ENCODE peak calls at places on chromosome 18, in seven cellular contexts. Q is DND-41; J is body of pancreas; W is right lobe of liver; V is IMR-90; O is CD8-positive, alpha-beta T cell; S is HepG2. Y is an unnamed sample.
A peak's percentile ranks its signal among the peaks of the same experiment; 100 is the strongest.

GRCh38 chr18:51275712-51276473 is 78.4 kb upstream of the MEX3C start:
- DNase-seq in O (no peak), W (no peak), S (no peak), Q (no peak), J (peak; percentile 22), V (peak; percentile 0), Y (no peak)

GRCh38 chr18:51537487-51537886 is 340.0 kb upstream of the MEX3C start:
- DNase-seq in J (peak; percentile 79), S (no peak), W (no peak), V (no peak), Q (peak; percentile 10), O (no peak), Y (no peak)

GRCh38 chr18:8424917-8425725 is 184.1 kb upstream of the RAB12 start:
- DNase-seq in S (peak; percentile 13), O (no peak), Q (no peak), W (no peak), V (peak; percentile 75), J (no peak), Y (no peak)

GRCh38 chr18:77056399-77057015 is 76.1 kb downstream of the MBP start:
- DNase-seq in W (no peak), Q (peak; percentile 69), J (no peak), O (no peak), S (peak; percentile 19), V (no peak), Y (no peak)

GRCh38 chr18:70420151-70420898 is 131.5 kb downstream of the SOCS6 start:
- DNase-seq in W (no peak), S (peak; percentile 74), J (no peak), O (no peak), Q (no peak), V (peak; percentile 71), Y (no peak)

GRCh38 chr18:28269750-28270149 is 92.8 kb upstream of the CDH2 start:
- DNase-seq in Q (no peak), W (no peak), J (no peak), V (no peak), S (no peak), O (no peak), Y (no peak)

GRCh38 chr18:62524443-62525200 is 1.8 kb downstream of the ZCCHC2 start:
- DNase-seq in V (peak; percentile 45), Q (peak; percentile 59), O (peak; percentile 50), J (peak; percentile 76), S (no peak), W (peak; percentile 77), Y (peak; percentile 49)

GRCh38 chr18:31301201-31301655 is 16.7 kb upstream of the DSG1 start:
- DNase-seq in Q (no peak), W (no peak), J (no peak), O (no peak), V (peak; percentile 7), S (no peak), Y (no peak)

GRCh38 chr18:527136-527535 is 26.6 kb upstream of the COLEC12 start:
- DNase-seq in W (no peak), Q (no peak), O (no peak), J (no peak), V (peak; percentile 21), S (no peak), Y (no peak)

GRCh38 chr18:80132196-80132812 is 23.2 kb downstream of the ADNP2 start:
- DNase-seq in W (no peak), Q (no peak), V (no peak), J (no peak), O (no peak), S (no peak), Y (no peak)

GRCh38 chr18:35616664-35617423 is 35.3 kb downstream of the GALNT1 start:
- DNase-seq in O (peak; percentile 46), V (peak; percentile 92), Q (peak; percentile 53), S (no peak), J (peak; percentile 14), W (peak; percentile 38), Y (peak; percentile 35)

GRCh38 chr18:22432672-22433137 is 15.0 kb upstream of the CTAGE1 start:
- DNase-seq in V (peak; percentile 97), Q (no peak), J (peak; percentile 91), S (no peak), O (no peak), W (peak; percentile 60), Y (no peak)

GRCh38 chr18:2547477-2548087 is 23.7 kb downstream of the METTL4 start:
- DNase-seq in W (no peak), J (no peak), Q (no peak), O (no peak), S (peak; percentile 20), V (peak; percentile 71), Y (no peak)

GRCh38 chr18:9648431-9649163 is 34.2 kb upstream of the PPP4R1 start:
- DNase-seq in W (no peak), O (no peak), Q (no peak), S (no peak), J (no peak), V (no peak), Y (no peak)

GRCh38 chr18:36366994-36367839 is 69.7 kb downstream of the FHOD3 start:
- DNase-seq in V (no peak), W (no peak), Q (no peak), J (peak; percentile 47), S (no peak), O (no peak), Y (no peak)

GRCh38 chr18:46405832-46406538 is 251.0 kb downstream of the LOXHD1 start:
- DNase-seq in V (no peak), S (no peak), J (no peak), W (no peak), Q (no peak), O (no peak), Y (no peak)

GRCh38 chr18:63368611-63369010 is 1.6 kb upstream of the KDSR start:
- DNase-seq in J (no peak), V (peak; percentile 13), W (no peak), S (no peak), Q (no peak), O (no peak), Y (no peak)

GRCh38 chr18:70292628-70293027 is 3.8 kb downstream of the SOCS6 start:
- DNase-seq in Q (no peak), O (no peak), W (no peak), V (no peak), J (no peak), S (no peak), Y (no peak)

GRCh38 chr18:10122116-10122515 is 208.3 kb downstream of the VAPA start:
- DNase-seq in S (no peak), W (no peak), Q (no peak), J (no peak), O (no peak), V (peak; percentile 86), Y (no peak)

GRCh38 chr18:57466745-57467144 is 31.6 kb downstream of the ONECUT2 start:
- DNase-seq in O (no peak), J (no peak), Q (no peak), S (no peak), V (no peak), W (no peak), Y (no peak)

DNA sequence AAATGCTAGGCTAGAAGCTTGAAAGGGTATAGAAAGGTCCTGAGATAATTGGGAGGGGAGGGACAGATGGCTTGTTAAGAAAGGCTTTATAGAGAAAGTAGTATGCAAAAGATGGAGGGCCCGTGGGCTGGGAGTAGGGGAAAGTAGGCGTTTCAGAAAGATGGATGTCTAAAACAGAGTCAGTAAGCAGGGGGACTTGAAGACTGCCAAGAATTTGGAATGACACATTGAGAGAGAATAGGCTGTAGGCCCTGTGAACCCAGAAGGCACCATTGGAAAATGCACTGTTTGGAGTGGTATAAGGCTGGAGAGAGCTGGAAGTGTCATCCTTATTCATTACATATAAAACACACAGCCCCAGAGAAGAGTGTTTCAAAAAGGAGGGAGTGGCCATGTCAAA is 872 bp downstream of the PSMG2 start:
- DNase-seq in W (no peak), J (no peak), V (peak; percentile 46), S (no peak), Q (peak; percentile 23), O (no peak), Y (no peak)
- H3K36me3 ChIP-seq in W (peaks cover 4% of the 10 kb centered on the region), J (no peaks in the 10 kb centered on the region), V (peaks cover 9% of the 10 kb centered on the region), S (peaks cover 4% of the 10 kb centered on the region), Q (peaks cover 61% of the 10 kb centered on the region), O (peaks cover 9% of the 10 kb centered on the region), Y (peaks cover 11% of the 10 kb centered on the region)

DNA sequence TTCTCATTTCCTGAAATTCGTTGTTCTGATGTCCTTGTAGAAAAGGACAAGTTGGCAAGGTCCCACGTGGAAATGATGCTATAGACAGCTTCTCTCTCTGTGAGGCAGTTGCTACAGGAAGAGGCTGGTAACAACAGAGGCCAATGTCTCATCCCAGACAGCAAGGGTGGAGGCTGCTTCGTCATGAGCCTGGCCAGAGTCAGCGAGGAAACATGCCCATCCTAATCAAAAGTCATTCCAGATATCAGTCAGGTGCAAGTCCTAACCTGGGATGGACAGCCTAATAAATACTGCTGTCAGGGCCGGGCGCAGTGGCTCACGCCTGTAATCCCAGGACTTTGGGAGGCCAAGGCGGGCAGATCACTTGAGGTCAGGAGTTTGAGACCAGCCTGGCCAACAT is 6.4 kb upstream of the SMAD7 start:
- DNase-seq in Q (no peak), W (no peak), O (no peak), J (no peak), S (no peak), V (no peak), Y (no peak)
- H3K4me3 ChIP-seq in Q (no peak overlapping the region), W (no peak overlapping the region), O (no peak overlapping the region), J (no peak overlapping the region), S (no peak overlapping the region), V (no peak overlapping the region), Y (no peak overlapping the region)

DNA sequence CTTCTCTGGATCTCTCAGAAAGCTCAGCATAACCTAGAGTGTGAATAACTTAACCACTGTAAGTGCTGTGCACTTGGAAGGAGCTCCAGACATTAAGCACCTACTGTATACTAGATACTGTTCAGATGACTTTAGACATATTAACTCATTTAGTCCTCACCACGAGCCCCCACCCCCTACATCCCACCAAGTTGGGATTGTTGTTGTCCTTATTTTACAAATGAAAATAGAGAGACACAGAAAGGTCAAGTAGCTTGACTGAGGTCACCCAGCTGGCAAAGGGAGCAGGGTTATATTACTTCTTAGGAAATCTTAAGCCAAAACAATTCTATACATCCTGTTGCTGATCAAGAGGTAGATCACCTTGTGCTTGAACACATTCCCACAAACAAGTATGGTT is 234.2 kb upstream of the SMAD2 start:
- DNase-seq in S (no peak), W (no peak), J (no peak), Q (no peak), V (no peak), O (no peak), Y (no peak)
- H3K4me1 ChIP-seq in S (peaks cover 79% of the 10 kb centered on the region), W (peaks cover 7% of the 10 kb centered on the region), J (peaks cover 60% of the 10 kb centered on the region), Q (peaks cover 12% of the 10 kb centered on the region), V (no peaks in the 10 kb centered on the region), O (no peaks in the 10 kb centered on the region), Y (no peaks in the 10 kb centered on the region)

GRCh38 chr18:25875574-25875973 is 214.8 kb downstream of the SS18 start:
- DNase-seq in J (peak; percentile 14), Q (no peak), W (no peak), V (no peak), S (no peak), O (no peak), Y (no peak)
- H3K36me3 ChIP-seq in J (no peaks in the 10 kb centered on the region), Q (no peaks in the 10 kb centered on the region), W (no peaks in the 10 kb centered on the region), V (no peaks in the 10 kb centered on the region), S (no peaks in the 10 kb centered on the region), O (no peaks in the 10 kb centered on the region), Y (no peaks in the 10 kb centered on the region)

DNA sequence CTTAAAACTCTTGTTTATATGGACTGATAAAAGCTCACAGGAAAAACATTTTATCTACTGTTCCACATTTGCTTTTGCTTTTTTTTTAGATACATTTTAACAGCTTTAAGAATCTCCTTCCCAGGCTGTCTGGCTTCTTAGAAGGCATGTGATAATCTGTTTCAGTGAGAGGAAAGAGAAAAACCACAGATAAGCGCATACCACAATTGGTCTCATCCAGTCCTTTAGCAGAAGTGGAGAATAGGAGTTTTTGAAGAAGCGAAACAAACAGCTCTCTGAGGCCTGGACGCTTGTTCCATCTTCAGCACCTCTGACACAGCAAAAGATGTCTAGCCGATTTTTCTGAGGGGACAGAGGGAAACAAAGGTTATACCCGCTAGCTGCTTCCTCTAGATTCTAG is 37.6 kb downstream of the RMC1 start:
- DNase-seq in V (peak; percentile 16), J (no peak), O (no peak), W (no peak), S (no peak), Q (peak; percentile 62), Y (no peak)
- H3K4me3 ChIP-seq in V (no peak overlapping the region), J (no peak overlapping the region), O (no peak overlapping the region), W (no peak overlapping the region), S (no peak overlapping the region), Q (no peak overlapping the region), Y (no peak overlapping the region)